ENCODE peak calls at places on chromosome 12, in four cellular contexts. One of them, this sample, is unnamed.

GRCh38 chr12:2586159-2587035 is 208.4 kb upstream of the FKBP4 start:
- DNase-seq in activated CD8-positive, alpha-beta memory T cell treated with anti-CD3 and anti-CD28 coated beads for 4 hours: no peak
- DNase-seq in GM20000: no peak
- DNase-seq in kidney glomerular epithelial cell: no peak
- DNase-seq in this sample: peak; percentile 81

GRCh38 chr12:3311027-3311402 is 180.0 kb upstream of the PRMT8 start:
- DNase-seq in activated CD8-positive, alpha-beta memory T cell treated with anti-CD3 and anti-CD28 coated beads for 4 hours: no peak
- DNase-seq in GM20000: no peak
- DNase-seq in kidney glomerular epithelial cell: no peak
- DNase-seq in this sample: no peak

GRCh38 chr12:41795910-41796309 is 348.8 kb downstream of the GXYLT1 start:
- DNase-seq in activated CD8-positive, alpha-beta memory T cell treated with anti-CD3 and anti-CD28 coated beads for 4 hours: no peak
- DNase-seq in GM20000: no peak
- DNase-seq in kidney glomerular epithelial cell: no peak
- DNase-seq in this sample: peak; percentile 28

GRCh38 chr12:31369712-31370521 is 44.0 kb upstream of the SINHCAF start:
- DNase-seq in activated CD8-positive, alpha-beta memory T cell treated with anti-CD3 and anti-CD28 coated beads for 4 hours: no peak
- DNase-seq in GM20000: no peak
- DNase-seq in kidney glomerular epithelial cell: no peak
- DNase-seq in this sample: peak; percentile 66

GRCh38 chr12:119115296-119115905 is 63.3 kb upstream of the HSPB8 start:
- DNase-seq in activated CD8-positive, alpha-beta memory T cell treated with anti-CD3 and anti-CD28 coated beads for 4 hours: no peak
- DNase-seq in GM20000: peak; percentile 65
- DNase-seq in kidney glomerular epithelial cell: peak; percentile 12
- DNase-seq in this sample: peak; percentile 55

GRCh38 chr12:108099085-108099484 is 30.0 kb upstream of the WSCD2 start:
- DNase-seq in activated CD8-positive, alpha-beta memory T cell treated with anti-CD3 and anti-CD28 coated beads for 4 hours: no peak
- DNase-seq in GM20000: no peak
- DNase-seq in kidney glomerular epithelial cell: no peak
- DNase-seq in this sample: no peak

GRCh38 chr12:130934753-130935152 is 19.0 kb upstream of the ADGRD1 start:
- DNase-seq in activated CD8-positive, alpha-beta memory T cell treated with anti-CD3 and anti-CD28 coated beads for 4 hours: no peak
- DNase-seq in GM20000: no peak
- DNase-seq in kidney glomerular epithelial cell: no peak
- DNase-seq in this sample: no peak

GRCh38 chr12:26791328-26791791 is 41.6 kb downstream of the ITPR2 start:
- DNase-seq in activated CD8-positive, alpha-beta memory T cell treated with anti-CD3 and anti-CD28 coated beads for 4 hours: no peak
- DNase-seq in GM20000: no peak
- DNase-seq in kidney glomerular epithelial cell: peak; percentile 22
- DNase-seq in this sample: no peak

GRCh38 chr12:12700249-12700648 is 4.3 kb upstream of the GPR19 start:
- DNase-seq in activated CD8-positive, alpha-beta memory T cell treated with anti-CD3 and anti-CD28 coated beads for 4 hours: no peak
- DNase-seq in GM20000: no peak
- DNase-seq in kidney glomerular epithelial cell: no peak
- DNase-seq in this sample: no peak